ENCODE peak calls at places on chromosomes 11 and 22, in eight cellular contexts. P is psoas muscle, W is A549, Z is mucosa of descending colon, V is heart left ventricle, M is mammary epithelial cell, X is esophagus squamous epithelium, U is A673. S is an unnamed sample.

GRCh38 chr11:93480756-93481155 is 62.4 kb downstream of the SMCO4 start:
- DNase-seq in V (no peak), W (no peak), M (no peak), X (no peak), U (no peak), Z (no peak), P (no peak), S (no peak)

GRCh38 chr22:33270596-33270995 is 212.4 kb upstream of the SYN3 start:
- DNase-seq in P (no peak), M (no peak), Z (no peak), V (no peak), X (no peak), U (no peak), W (no peak), S (no peak)

GRCh38 chr22:38172016-38172431 is 9.6 kb downstream of the PLA2G6 start:
- DNase-seq in Z (no peak), U (no peak), V (no peak), W (no peak), P (no peak), M (peak; percentile 96), X (no peak), S (no peak)

GRCh38 chr11:130908770-130909625 is 7.3 kb downstream of the SNX19 start:
- DNase-seq in X (no peak), P (no peak), U (no peak), Z (no peak), M (peak; percentile 64), W (no peak), V (no peak), S (no peak)

GRCh38 chr11:4610258-4610935 is 2.4 kb upstream of the TRIM68 start:
- DNase-seq in Z (no peak), U (no peak), M (no peak), V (no peak), W (no peak), P (no peak), X (no peak), S (no peak)

GRCh38 chr11:59172345-59173079 is 580 bp downstream of the DTX4 start:
- DNase-seq in W (no peak), U (no peak), V (no peak), M (peak; percentile 27), X (no peak), Z (peak; percentile 82), P (no peak), S (peak; percentile 45)

GRCh38 chr22:48553694-48554308 is 1273.9 kb downstream of the BRD1 start:
- DNase-seq in M (no peak), Z (no peak), P (no peak), X (no peak), V (no peak), W (no peak), U (no peak), S (no peak)

GRCh38 chr11:126592496-126593410 is 237.3 kb downstream of the ST3GAL4 start:
- DNase-seq in X (no peak), P (no peak), U (no peak), Z (no peak), V (no peak), M (peak; percentile 33), W (no peak), S (no peak)

GRCh38 chr11:70578371-70578770 is 180.0 kb downstream of the CTTN start:
- DNase-seq in V (peak; percentile 8), Z (no peak), W (no peak), X (no peak), U (no peak), P (peak; percentile 40), M (no peak), S (no peak)

GRCh38 chr11:128503231-128503991 is 83.9 kb downstream of the ETS1 start:
- DNase-seq in W (no peak), P (no peak), V (no peak), U (peak; percentile 32), M (peak; percentile 92), Z (no peak), X (no peak), S (no peak)

GRCh38 chr11:72686639-72687215 is 12.5 kb upstream of the PDE2A start:
- DNase-seq in Z (no peak), M (no peak), X (no peak), V (no peak), U (no peak), P (no peak), W (no peak), S (no peak)

GRCh38 chr11:60835472-60835871 is 6.4 kb upstream of the CCDC86 start:
- DNase-seq in X (no peak), V (no peak), U (no peak), W (no peak), M (peak; percentile 47), Z (no peak), P (no peak), S (no peak)

GRCh38 chr22:38313384-38313955 is 3.8 kb downstream of the CSNK1E start:
- DNase-seq in M (peak; percentile 90), U (peak; percentile 62), V (peak; percentile 87), X (no peak), Z (peak; percentile 81), W (peak; percentile 54), P (peak; percentile 88), S (no peak)

GRCh38 chr11:23727821-23728220 is 769.0 kb upstream of the LUZP2 start:
- DNase-seq in P (no peak), M (peak; percentile 12), X (no peak), U (peak; percentile 0), W (peak; percentile 4), Z (no peak), V (no peak), S (no peak)

GRCh38 chr11:94553938-94554337 is 10.2 kb downstream of the FUT4 start:
- DNase-seq in V (no peak), M (peak; percentile 45), X (no peak), Z (no peak), P (no peak), W (no peak), U (no peak), S (no peak)

GRCh38 chr11:85682330-85683305 is 3.4 kb downstream of the CCDC89 start:
- DNase-seq in Z (peak; percentile 68), V (peak; percentile 69), P (peak; percentile 86), X (no peak), M (no peak), W (peak; percentile 27), U (peak; percentile 37), S (peak; percentile 43)

DNA sequence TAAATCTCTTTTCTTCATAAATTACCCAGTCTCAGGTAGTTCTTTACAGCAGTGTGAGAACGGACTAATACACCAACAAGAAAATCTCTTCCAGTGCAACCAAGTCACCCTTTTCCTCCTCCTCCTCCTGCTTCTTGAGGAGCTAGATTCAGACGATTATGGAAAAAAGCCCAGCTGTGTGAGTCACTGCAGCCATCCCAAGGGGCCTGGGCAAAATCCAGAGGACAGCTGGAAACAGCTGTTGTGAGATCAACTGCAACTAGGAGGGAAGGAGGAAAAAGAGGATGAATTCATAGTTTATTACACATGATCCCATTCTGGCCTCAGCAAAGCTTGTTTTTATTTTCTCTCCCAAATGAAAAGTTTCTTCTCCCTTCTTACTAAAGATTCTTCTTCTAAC is 32.9 kb downstream of the RBFOX2 start:
- DNase-seq in U (peak; percentile 93), X (no peak), W (no peak), Z (no peak), P (peak; percentile 84), M (peak; percentile 18), V (peak; percentile 85), S (peak; percentile 51)
- H3K4me1 ChIP-seq in U (peaks cover 34% of the 10 kb centered on the region), X (no peaks in the 10 kb centered on the region), W (peaks cover 13% of the 10 kb centered on the region), Z (no peaks in the 10 kb centered on the region), P (peaks cover 21% of the 10 kb centered on the region), M (no peaks in the 10 kb centered on the region), V (peaks cover 44% of the 10 kb centered on the region), S (peaks cover 25% of the 10 kb centered on the region)

GRCh38 chr11:64769283-64769682 is 9.1 kb downstream of the SF1 start:
- DNase-seq in U (no peak), Z (no peak), P (no peak), W (no peak), V (no peak), X (no peak), M (no peak), S (no peak)

GRCh38 chr11:64771861-64772260 is 6.5 kb downstream of the SF1 start:
- DNase-seq in X (no peak), W (no peak), U (no peak), P (no peak), M (no peak), V (no peak), Z (no peak), S (no peak)

GRCh38 chr11:64774144-64774543 is 4.2 kb downstream of the SF1 start:
- DNase-seq in P (no peak), V (no peak), U (no peak), W (no peak), Z (no peak), M (no peak), X (no peak), S (no peak)

GRCh38 chr11:64770120-64770519 is 8.2 kb downstream of the SF1 start:
- DNase-seq in W (no peak), Z (peak; percentile 33), M (no peak), U (no peak), V (no peak), P (peak; percentile 40), X (no peak), S (no peak)

GRCh38 chr11:64772318-64773018 is 5.9 kb downstream of the SF1 start:
- DNase-seq in U (no peak), X (no peak), W (no peak), M (no peak), Z (no peak), P (no peak), V (no peak), S (no peak)
- H3K4me3 ChIP-seq in U (no peak overlapping the region), X (no peak overlapping the region), W (no peak overlapping the region), M (no peak overlapping the region), Z (no peak overlapping the region), P (no peak overlapping the region), V (no peak overlapping the region), S (no peak overlapping the region)

DNA sequence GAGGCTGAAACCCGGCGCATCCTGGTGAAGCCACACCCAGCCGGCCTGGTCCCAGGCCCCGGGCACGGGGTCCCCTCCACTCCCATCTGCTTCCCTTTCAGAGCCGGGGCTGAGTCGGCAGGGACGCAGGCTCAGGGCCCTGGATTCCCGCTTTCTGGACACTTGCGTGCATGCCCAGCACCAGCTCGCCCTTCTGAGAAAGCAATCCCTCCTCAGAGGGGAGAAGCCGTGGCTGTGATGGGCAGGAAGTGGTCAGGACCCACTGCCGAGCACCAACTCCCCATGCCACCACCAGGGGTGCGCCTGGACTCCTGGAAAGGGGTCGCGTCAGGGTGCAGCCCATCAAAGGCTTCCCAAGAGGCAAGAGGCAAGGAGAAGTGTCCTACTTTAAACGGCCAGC is 15.1 kb downstream of the CDKN1C start:
- DNase-seq in W (no peak), M (no peak), Z (no peak), P (no peak), U (no peak), X (no peak), V (no peak), S (no peak)
- TF ChIP-seq CTCF in W (no peak), M (no peak), Z (no peak), P (no peak), U (no peak), X (no peak), V (no peak), S (no peak)

DNA sequence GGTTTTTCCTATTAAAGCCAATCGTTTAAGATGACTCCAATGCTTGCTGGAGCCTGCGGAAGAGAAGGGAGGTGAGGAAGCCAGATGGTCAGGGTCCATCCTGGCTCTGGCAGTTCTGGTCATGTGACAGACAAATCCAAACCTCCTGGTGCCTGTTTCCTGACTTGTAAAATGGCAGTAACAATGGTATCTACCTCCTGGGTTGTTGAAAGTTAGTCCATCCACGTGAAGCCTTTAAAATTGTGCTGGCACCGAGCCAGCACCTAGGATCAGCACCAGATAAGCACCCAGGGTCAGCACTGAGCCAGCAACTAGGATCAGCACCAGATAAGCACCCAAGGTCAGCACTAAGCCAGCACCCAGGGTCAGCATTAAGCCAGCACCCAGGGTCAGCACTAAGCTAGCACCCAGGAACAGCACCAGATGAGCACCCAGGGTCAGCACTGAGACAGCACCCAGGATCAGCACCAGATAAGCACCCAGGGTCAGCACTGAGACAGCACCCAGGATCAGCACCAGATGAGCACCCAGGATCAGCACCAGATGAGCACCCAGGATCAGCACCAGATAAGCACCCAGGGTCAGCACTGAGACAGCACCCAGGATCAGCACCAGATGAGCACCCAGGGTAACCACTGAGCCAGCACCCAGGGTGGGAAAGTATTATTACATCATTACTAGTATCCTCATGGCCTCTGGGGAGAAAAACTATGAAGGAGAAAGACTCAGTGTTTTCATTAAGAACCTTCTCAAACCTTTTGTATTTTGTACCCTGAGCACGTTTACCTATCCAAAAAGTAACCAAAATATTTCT is 17.2 kb downstream of the KIAA0930 start:
- DNase-seq in P (peak; percentile 22), Z (no peak), X (no peak), M (no peak), W (no peak), U (no peak), V (no peak), S (no peak)
- H3K4me1 ChIP-seq in P (no peaks in the 10 kb centered on the region), Z (no peaks in the 10 kb centered on the region), X (peaks cover 23% of the 10 kb centered on the region), M (peaks cover 24% of the 10 kb centered on the region), W (peaks cover 6% of the 10 kb centered on the region), U (no peaks in the 10 kb centered on the region), V (peaks cover 5% of the 10 kb centered on the region), S (no peaks in the 10 kb centered on the region)